ENCODE peak calls at places on chromosomes 2 and 18, in nine cellular contexts. Y is mesenteric fat pad; M is CD8-positive, alpha-beta memory T cell; E is lower lobe of right lung; X is HT1080; A is body of pancreas; Q is endothelial cell; B is Peyer's patch; Z is fibroblast of pulmonary artery. O is an unnamed sample.

GRCh38 chr2:46663614-46664013 is 184.2 kb downstream of the TMEM247 start:
- DNase-seq in Z (no peak), B (no peak), E (no peak), A (no peak), Q (no peak), X (peak; percentile 44), Y (no peak), M (no peak), O (no peak)

GRCh38 chr2:55961318-55961911 is 37.8 kb upstream of the EFEMP1 start:
- DNase-seq in M (no peak), Y (no peak), B (no peak), A (peak; percentile 47), E (no peak), Q (no peak), Z (peak; percentile 86), X (peak; percentile 46), O (no peak)

GRCh38 chr2:135245055-135245454 is 193.0 kb downstream of the RAB3GAP1 start:
- DNase-seq in B (no peak), E (no peak), Z (peak; percentile 47), X (peak; percentile 83), A (no peak), M (no peak), Q (no peak), Y (no peak), O (no peak)

GRCh38 chr2:60354713-60355112 is 198.7 kb downstream of the BCL11A start:
- DNase-seq in A (no peak), Y (no peak), E (no peak), Q (no peak), M (no peak), Z (no peak), B (no peak), X (no peak), O (no peak)

GRCh38 chr18:52392160-52392559 is 52.2 kb downstream of the DCC start:
- DNase-seq in X (peak; percentile 57), B (no peak), Z (no peak), E (no peak), A (no peak), Y (no peak), Q (no peak), M (no peak), O (no peak)

GRCh38 chr2:151029406-151030157 is 232.1 kb downstream of the RBM43 start:
- DNase-seq in Z (peak; percentile 89), B (no peak), E (no peak), Q (no peak), A (no peak), X (no peak), Y (no peak), M (no peak), O (no peak)

GRCh38 chr2:236057375-236057774 is 110.8 kb downstream of the GBX2 start:
- DNase-seq in Q (no peak), A (no peak), X (no peak), E (no peak), B (no peak), Y (no peak), Z (no peak), M (no peak), O (no peak)

GRCh38 chr18:25109484-25109883 is 242.5 kb downstream of the ZNF521 start:
- DNase-seq in Y (no peak), B (no peak), Q (no peak), M (no peak), X (peak; percentile 26), Z (no peak), E (no peak), A (no peak), O (no peak)

GRCh38 chr2:162926907-162927306 is 88.3 kb upstream of the KCNH7 start:
- DNase-seq in X (no peak), Q (no peak), B (no peak), Y (no peak), Z (no peak), A (no peak), M (no peak), E (no peak), O (no peak)

GRCh38 chr2:56613917-56614316 is 430.1 kb downstream of the CCDC85A start:
- DNase-seq in X (no peak), B (no peak), Z (peak; percentile 1), Y (no peak), E (no peak), A (no peak), M (no peak), Q (no peak), O (no peak)

GRCh38 chr18:32460046-32460785 is 10.5 kb downstream of the GAREM1 start:
- DNase-seq in Y (no peak), Z (no peak), E (no peak), M (no peak), X (no peak), Q (no peak), B (no peak), A (no peak), O (no peak)

GRCh38 chr2:3179208-3179607 is 198.4 kb downstream of the EIPR1 start:
- DNase-seq in Y (no peak), A (no peak), X (no peak), Z (no peak), Q (peak; percentile 43), B (no peak), M (no peak), E (no peak), O (no peak)

GRCh38 chr2:149160701-149161217 is 122.3 kb downstream of the LYPD6B start:
- DNase-seq in Z (no peak), E (no peak), Q (no peak), M (no peak), B (peak; percentile 17), Y (no peak), X (no peak), A (no peak), O (no peak)

GRCh38 chr2:202036601-202037037 is 3.0 kb downstream of the FZD7 start:
- DNase-seq in Z (no peak), E (no peak), Y (no peak), X (no peak), B (no peak), A (no peak), Q (peak; percentile 36), M (no peak), O (no peak)

GRCh38 chr2:69994166-69994565 is 32.7 kb upstream of the ASPRV1 start:
- DNase-seq in B (no peak), A (no peak), E (no peak), M (no peak), Q (no peak), Y (peak; percentile 69), Z (no peak), X (no peak), O (peak; percentile 41)

GRCh38 chr2:27915874-27916273 is 25.3 kb downstream of the BABAM2 start:
- DNase-seq in M (no peak), E (no peak), B (no peak), Q (no peak), X (no peak), Z (no peak), A (no peak), Y (no peak), O (no peak)

GRCh38 chr18:36381075-36381474 is 83.6 kb downstream of the FHOD3 start:
- DNase-seq in M (no peak), A (no peak), Z (no peak), E (no peak), X (no peak), Y (no peak), B (no peak), Q (no peak), O (no peak)

GRCh38 chr18:67545681-67546080 is 29.2 kb upstream of the DSEL start:
- DNase-seq in A (no peak), B (no peak), Y (no peak), E (no peak), M (no peak), Z (no peak), X (no peak), Q (no peak), O (no peak)

GRCh38 chr2:58376592-58376991 is 135.5 kb upstream of the FANCL start:
- DNase-seq in E (no peak), A (no peak), Q (no peak), Y (no peak), Z (no peak), M (no peak), X (peak; percentile 51), B (no peak), O (no peak)

GRCh38 chr2:67581751-67582150 is 184.6 kb downstream of the ETAA1 start:
- DNase-seq in X (no peak), Q (no peak), M (no peak), E (no peak), Y (no peak), B (no peak), Z (no peak), A (no peak), O (no peak)

GRCh38 chr18:11947214-11948119 is 33.8 kb upstream of the IMPA2 start:
- DNase-seq in X (peak; percentile 89), B (peak; percentile 75), E (peak; percentile 98), Q (peak; percentile 55), Z (peak; percentile 99), Y (peak; percentile 95), M (peak; percentile 15), A (peak; percentile 98), O (peak; percentile 94)

GRCh38 chr18:35130236-35130635 is 89.0 kb downstream of the MAPRE2 start:
- DNase-seq in Q (no peak), E (no peak), X (no peak), Z (no peak), Y (no peak), M (no peak), A (no peak), B (no peak), O (no peak)

GRCh38 chr18:69469444-69469919 is 68.8 kb downstream of the DOK6 start:
- DNase-seq in Q (peak; percentile 22), M (no peak), E (no peak), Z (no peak), A (no peak), X (peak; percentile 49), B (no peak), Y (no peak), O (no peak)

GRCh38 chr2:228556707-228557106 is 375.2 kb upstream of the SPHKAP start:
- DNase-seq in M (no peak), Q (no peak), E (no peak), B (no peak), X (peak; percentile 22), Y (no peak), Z (peak; percentile 8), A (no peak), O (no peak)

GRCh38 chr2:138496096-138496651 is 5.4 kb upstream of the SPOPL start:
- DNase-seq in B (no peak), E (no peak), M (no peak), A (no peak), Z (no peak), Y (no peak), X (no peak), Q (no peak), O (no peak)

GRCh38 chr2:175234153-175234552 is 52.6 kb upstream of the ATP5MC3 start:
- DNase-seq in E (no peak), M (no peak), B (no peak), A (no peak), X (no peak), Y (no peak), Z (no peak), Q (no peak), O (no peak)

O was measured in sciatic nerve.